ENCODE peak calls at places on chromosome 20, in eight cellular contexts. B is non-pigmented ciliary epithelial cell; K is aorta; N is activated CD4-positive, alpha-beta T cell treated with anti-CD3 and anti-CD28 coated beads, Interleukin-2, amount 50 U/mL, for 24 hours; M is H1; W is lower leg skin; E is HEK293T; J is hepatic stellate cell. L is an unnamed sample.

GRCh38 chr20:8361008-8361652 is 229.1 kb downstream of the PLCB1 start:
- DNase-seq in W (no peak), J (peak), N (no peak), E (no peak), K (no peak), B (no peak), M (no peak), L (no peak)

GRCh38 chr20:25281541-25281991 is 33.7 kb downstream of the PYGB start:
- DNase-seq in K (peak), W (peak), E (no peak), J (no peak), N (no peak), M (no peak), B (no peak), L (peak)

GRCh38 chr20:57397693-57398108 is 6.5 kb downstream of the RBM38 start:
- DNase-seq in W (no peak), M (no peak), E (no peak), N (peak), J (no peak), K (peak), B (no peak), L (no peak)

GRCh38 chr20:50513169-50514034 is 3.2 kb downstream of the PTPN1 start:
- DNase-seq in B (peak), W (no peak), J (peak), E (no peak), M (no peak), K (no peak), N (no peak), L (no peak)

GRCh38 chr20:49216991-49217578 is 2.1 kb upstream of the DDX27 start:
- DNase-seq in M (peak), B (peak), W (peak), K (peak), J (peak), E (peak), N (peak), L (peak)

GRCh38 chr20:44526129-44526528 is 4.3 kb upstream of the SERINC3 start:
- DNase-seq in N (no peak), B (no peak), W (no peak), M (no peak), K (no peak), J (no peak), E (no peak), L (no peak)

GRCh38 chr20:50379049-50379990 is 130.9 kb upstream of the PTPN1 start:
- DNase-seq in N (no peak), M (no peak), W (peak), E (no peak), J (peak), B (no peak), K (peak), L (peak)

GRCh38 chr20:25389858-25390537 is 637 bp downstream of the ABHD12 start:
- DNase-seq in J (peak), N (no peak), M (no peak), E (peak), B (no peak), W (peak), K (peak), L (no peak)

GRCh38 chr20:61120595-61121515 is 131.2 kb upstream of the CDH4 start:
- DNase-seq in W (peak), N (peak), J (no peak), E (no peak), M (peak), B (peak), K (peak), L (peak)

GRCh38 chr20:51695574-51696303 is 72.5 kb downstream of the ATP9A start:
- DNase-seq in J (peak), B (peak), N (no peak), W (no peak), E (no peak), K (no peak), M (no peak), L (no peak)

GRCh38 chr20:36407196-36407733 is 101.1 kb downstream of the DLGAP4 start:
- DNase-seq in B (no peak), E (no peak), N (no peak), W (no peak), J (peak), M (no peak), K (no peak), L (no peak)

L was measured in gastrocnemius medialis.